ENCODE peak calls at places on chromosome 10, in eight cellular contexts. Y is H9; K is iPS DF 6.9; V is CD8-positive, alpha-beta memory T cell; R is IMR-90; F is heart right ventricle; H is HCT116; T is NT2/D1. C is an unnamed sample. For H3K9me3, the result is how much of the 10 kb centered on the place peaks cover.

GRCh38 chr10:4062072-4062471 is 277.1 kb upstream of the KLF6 start:
- DNase-seq in V (no peak), H (no peak), Y (no peak), F (no peak), T (no peak), R (no peak), K (no peak), C (no peak)

GRCh38 chr10:105650311-105650710 is 1009.2 kb downstream of the SORCS3 start:
- DNase-seq in R (no peak), H (no peak), V (no peak), Y (no peak), K (no peak), T (no peak), F (no peak), C (no peak)

GRCh38 chr10:132248455-132249231 is 59.1 kb downstream of the STK32C start:
- DNase-seq in F (peak), Y (peak), H (peak), V (peak), K (peak), R (no peak), T (no peak), C (peak)

GRCh38 chr10:51699145-51699474 is 285 bp downstream of the CSTF2T start:
- DNase-seq in R (no peak), Y (no peak), V (no peak), H (no peak), K (no peak), T (no peak), F (no peak), C (no peak)

GRCh38 chr10:49332768-49333167 is 33.8 kb downstream of the C10orf71 start:
- DNase-seq in K (no peak), T (no peak), F (no peak), R (no peak), Y (no peak), H (no peak), V (no peak), C (no peak)

GRCh38 chr10:23363788-23364135 is 19.2 kb upstream of the C10orf67 start:
- DNase-seq in R (no peak), Y (no peak), K (no peak), H (no peak), F (no peak), T (no peak), V (no peak), C (no peak)

GRCh38 chr10:28910960-28911359 is 233.6 kb downstream of the BAMBI start:
- DNase-seq in K (no peak), R (peak), H (no peak), F (no peak), T (no peak), V (no peak), Y (no peak), C (no peak)

GRCh38 chr10:119309423-119309770 is 102.0 kb downstream of the GRK5 start:
- DNase-seq in H (no peak), F (no peak), T (no peak), V (no peak), Y (no peak), K (no peak), R (no peak), C (no peak)

GRCh38 chr10:46216003-46216634 is 70.7 kb upstream of the ANTXRL start:
- DNase-seq in R (no peak), K (no peak), F (no peak), T (no peak), V (no peak), Y (no peak), H (no peak), C (no peak)

GRCh38 chr10:99711129-99711719 is 20.7 kb downstream of the COX15 start:
- DNase-seq in F (no peak), Y (no peak), K (peak), H (peak), V (peak), T (peak), R (peak), C (peak)

GRCh38 chr10:649798-650690 is 39.4 kb downstream of the DIP2C start:
- DNase-seq in Y (peak), R (peak), T (no peak), V (no peak), K (no peak), F (no peak), H (no peak), C (no peak)

GRCh38 chr10:132075909-132076577 is 10.3 kb downstream of the JAKMIP3 start:
- DNase-seq in H (no peak), T (no peak), R (no peak), F (no peak), K (no peak), V (no peak), Y (no peak), C (no peak)

GRCh38 chr10:84138478-84139125 is 707 bp upstream of the GHITM start:
- DNase-seq in T (no peak), V (no peak), Y (no peak), F (peak), K (no peak), H (no peak), R (peak), C (no peak)

GRCh38 chr10:26970667-26971066 is 109.9 kb upstream of the ABI1 start:
- DNase-seq in R (no peak), K (no peak), Y (no peak), H (no peak), F (no peak), T (no peak), V (no peak), C (no peak)

GRCh38 chr10:32171213-32171612 is 115.0 kb upstream of the KIF5B start:
- DNase-seq in V (no peak), H (no peak), F (no peak), K (no peak), Y (no peak), R (no peak), T (no peak), C (no peak)

GRCh38 chr10:84540022-84540616 is 211.7 kb downstream of the CCSER2 start:
- DNase-seq in R (peak), V (no peak), T (no peak), K (no peak), Y (no peak), H (no peak), F (no peak), C (no peak)

GRCh38 chr10:51171946-51172345 is 97.7 kb downstream of the PRKG1 start:
- DNase-seq in T (no peak), Y (no peak), V (no peak), K (no peak), F (no peak), R (peak), H (no peak), C (no peak)

GRCh38 chr10:5291501-5292195 is 73.1 kb upstream of the UCN3 start:
- DNase-seq in Y (no peak), R (peak), H (peak), V (peak), T (no peak), K (no peak), F (peak), C (peak)

GRCh38 chr10:72727128-72727527 is 35.2 kb downstream of the MCU start:
- DNase-seq in V (no peak), F (no peak), H (no peak), Y (no peak), R (no peak), K (no peak), T (no peak), C (peak)

GRCh38 chr10:14386202-14386593 is 55.5 kb upstream of the FRMD4A start:
- DNase-seq in R (peak), Y (no peak), V (no peak), F (no peak), H (no peak), K (no peak), T (no peak), C (no peak)

GRCh38 chr10:34313353-34313752 is 501.7 kb downstream of the PARD3 start:
- DNase-seq in Y (no peak), V (no peak), R (peak), F (no peak), T (no peak), H (no peak), K (no peak), C (no peak)

GRCh38 chr10:35347088-35347487 is 10.8 kb downstream of the CCNY start:
- DNase-seq in H (no peak), T (no peak), R (no peak), F (no peak), V (no peak), K (no peak), Y (no peak), C (no peak)

GRCh38 chr10:52313350-52314006 is 603 bp upstream of the DKK1 start:
- DNase-seq in H (peak), V (no peak), R (peak), F (no peak), T (no peak), K (no peak), Y (peak), C (no peak)

GRCh38 chr10:33066558-33067236 is 108.7 kb upstream of the ITGB1 start:
- DNase-seq in R (peak), V (no peak), H (no peak), K (no peak), F (no peak), T (no peak), Y (no peak), C (no peak)

GRCh38 chr10:131758062-131758941 is 142.5 kb upstream of the PPP2R2D start:
- DNase-seq in T (no peak), K (no peak), F (no peak), Y (no peak), H (no peak), V (no peak), R (no peak), C (no peak)

GRCh38 chr10:83222300-83222699 is 917.0 kb upstream of the GHITM start:
- DNase-seq in Y (no peak), K (no peak), H (no peak), V (no peak), R (no peak), T (no peak), F (no peak), C (no peak)

GRCh38 chr10:70192325-70192966 is 22.1 kb upstream of the SAR1A start:
- DNase-seq in V (no peak), R (peak), Y (no peak), H (no peak), K (no peak), F (no peak), T (no peak), C (no peak)

GRCh38 chr10:75072727-75073126 is 38.7 kb upstream of the SAMD8 start:
- DNase-seq in F (no peak), H (no peak), V (no peak), R (no peak), T (no peak), K (no peak), Y (no peak), C (no peak)

GRCh38 chr10:62924344-62924748 is 108.2 kb upstream of the EGR2 start:
- DNase-seq in H (peak), R (no peak), Y (peak), F (no peak), V (no peak), T (no peak), K (peak), C (no peak)

GRCh38 chr10:124744688-124745055 is 494 bp upstream of the FAM53B start:
- DNase-seq in H (peak), Y (no peak), V (no peak), F (no peak), T (no peak), R (peak), K (no peak), C (peak)

GRCh38 chr10:99983280-99983988 is 26.3 kb downstream of the DNMBP start:
- DNase-seq in T (no peak), V (no peak), Y (no peak), H (no peak), K (no peak), R (peak), F (peak), C (no peak)

GRCh38 chr10:102799691-102800435 is 37.4 kb downstream of the CYP17A1 start:
- DNase-seq in Y (no peak), F (no peak), T (no peak), K (no peak), H (no peak), R (no peak), V (no peak), C (no peak)

GRCh38 chr10:30596037-30596436 is 33.5 kb downstream of the LYZL2 start:
- DNase-seq in T (no peak), R (no peak), Y (no peak), K (no peak), F (no peak), H (no peak), V (no peak), C (no peak)

GRCh38 chr10:97270523-97271154 is 21.8 kb downstream of the ARHGAP19 start:
- DNase-seq in Y (no peak), F (no peak), K (no peak), V (no peak), R (peak), H (no peak), T (no peak), C (no peak)

GRCh38 chr10:68001000-68001399 is 74.1 kb downstream of the HERC4 start:
- DNase-seq in H (no peak), R (no peak), Y (no peak), F (no peak), V (no peak), K (no peak), T (no peak), C (no peak)

GRCh38 chr10:125056161-125057132 is 103.9 kb downstream of the CTBP2 start:
- DNase-seq in H (no peak), K (no peak), Y (no peak), R (no peak), F (no peak), T (no peak), V (no peak), C (no peak)

GRCh38 chr10:4006848-4007247 is 221.8 kb upstream of the KLF6 start:
- DNase-seq in V (no peak), R (peak), T (no peak), K (no peak), F (no peak), Y (no peak), H (no peak), C (no peak)

GRCh38 chr10:125172694-125173093 is 12.3 kb upstream of the CTBP2 start:
- DNase-seq in Y (no peak), K (no peak), R (no peak), T (no peak), V (no peak), H (no peak), F (no peak), C (no peak)

GRCh38 chr10:130666215-130666614 is 530.0 kb downstream of the GLRX3 start:
- DNase-seq in H (no peak), Y (no peak), V (no peak), K (no peak), R (no peak), T (no peak), F (no peak), C (no peak)
- H3K9me3 ChIP-seq in H (under half), Y (under half), V (under half), K (under half), R (under half), T (under half), F (under half), C (under half)

GRCh38 chr10:21826725-21827124 is 176.8 kb downstream of the DNAJC1 start:
- DNase-seq in R (no peak), Y (no peak), F (no peak), K (no peak), T (no peak), H (no peak), V (no peak), C (no peak)
- H3K9me3 ChIP-seq in R (under half), Y (under half), F (half or more), K (under half), T (under half), H (under half), V (under half), C (under half)

DNA sequence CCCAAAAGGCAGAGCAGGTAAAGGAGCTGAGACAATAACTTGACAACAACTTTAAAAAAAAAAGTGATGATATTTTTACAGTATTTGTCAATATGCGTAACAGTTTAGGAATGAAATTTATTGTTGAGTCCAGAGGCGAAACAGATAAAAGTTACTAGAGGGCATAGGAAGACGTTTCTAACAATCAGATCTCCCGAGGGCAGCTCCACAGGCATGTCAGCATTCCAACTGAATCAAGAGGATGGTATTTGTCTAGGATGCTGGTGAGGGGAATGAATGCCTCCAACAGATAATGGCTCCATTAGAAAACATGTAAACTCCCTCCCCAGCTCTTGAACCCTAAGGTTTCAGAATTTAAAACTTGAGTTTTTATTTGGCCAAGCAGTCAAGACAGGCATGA is 733.9 kb upstream of the SORCS1 start:
- DNase-seq in H (no peak), T (no peak), F (no peak), Y (no peak), K (no peak), R (no peak), V (no peak), C (no peak)
- H3K9me3 ChIP-seq in H (under half), T (under half), F (under half), Y (under half), K (under half), R (under half), V (under half), C (under half)

GRCh38 chr10:129583831-129584230 is 116.8 kb downstream of the MGMT start:
- DNase-seq in Y (no peak), H (no peak), R (no peak), K (no peak), T (no peak), V (no peak), F (no peak), C (no peak)
- H3K9me3 ChIP-seq in Y (under half), H (under half), R (under half), K (under half), T (under half), V (under half), F (under half), C (under half)

GRCh38 chr10:129769381-129770116 is 194.5 kb downstream of the EBF3 start:
- DNase-seq in V (no peak), H (no peak), T (no peak), Y (peak), K (no peak), F (no peak), R (no peak), C (no peak)
- H3K9me3 ChIP-seq in V (under half), H (under half), T (under half), Y (under half), K (under half), F (under half), R (under half), C (under half)

DNA sequence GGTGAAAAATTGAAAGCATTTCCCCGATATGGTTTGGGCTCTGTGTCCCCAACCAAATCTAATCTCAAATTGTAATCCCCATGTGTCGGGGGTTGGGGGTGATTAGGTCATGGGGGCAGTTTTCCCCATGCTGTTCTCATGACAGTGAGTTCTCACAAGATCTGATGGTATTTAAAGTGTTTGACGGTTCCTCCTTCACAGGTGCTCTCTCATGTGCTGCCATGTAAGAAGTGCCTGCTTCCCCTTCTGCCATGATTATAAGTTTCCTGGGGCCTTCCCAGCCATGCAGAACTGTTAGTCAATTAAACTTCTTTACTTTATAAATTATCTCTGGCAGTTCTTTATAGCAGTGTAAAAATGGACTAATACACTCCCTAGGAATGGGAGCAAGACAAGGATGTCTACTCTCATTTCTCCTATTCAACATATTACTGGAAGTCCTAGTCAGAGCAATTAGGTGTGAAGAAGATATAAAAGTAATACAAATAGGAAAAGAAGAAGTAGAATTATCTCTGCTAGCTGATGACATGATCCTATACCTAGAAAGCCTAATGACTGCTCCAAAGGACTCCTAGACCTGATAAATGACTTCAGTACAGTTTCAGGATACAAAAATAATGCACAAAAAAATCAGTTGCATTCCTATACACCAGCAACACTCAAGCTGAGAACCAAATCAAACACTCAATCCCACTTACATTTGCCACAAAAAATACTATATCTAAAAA is 260.6 kb downstream of the RNLS start:
- DNase-seq in R (no peak), V (no peak), K (no peak), T (no peak), F (no peak), H (no peak), Y (no peak), C (no peak)
- H3K9me3 ChIP-seq in R (under half), V (under half), K (under half), T (under half), F (under half), H (under half), Y (under half), C (under half)

GRCh38 chr10:129725011-129725410 is 239.1 kb downstream of the EBF3 start:
- DNase-seq in H (no peak), R (no peak), F (no peak), V (no peak), K (no peak), Y (no peak), T (no peak), C (no peak)

GRCh38 chr10:129727071-129727470 is 237.0 kb downstream of the EBF3 start:
- DNase-seq in Y (no peak), H (no peak), R (no peak), F (no peak), T (no peak), V (no peak), K (no peak), C (no peak)

GRCh38 chr10:129725482-129725881 is 238.6 kb downstream of the EBF3 start:
- DNase-seq in H (no peak), V (no peak), Y (no peak), T (no peak), K (no peak), F (no peak), R (no peak), C (no peak)

GRCh38 chr10:129727495-129727894 is 236.6 kb downstream of the EBF3 start:
- DNase-seq in V (no peak), F (no peak), Y (no peak), R (no peak), H (no peak), K (no peak), T (no peak), C (no peak)

DNA sequence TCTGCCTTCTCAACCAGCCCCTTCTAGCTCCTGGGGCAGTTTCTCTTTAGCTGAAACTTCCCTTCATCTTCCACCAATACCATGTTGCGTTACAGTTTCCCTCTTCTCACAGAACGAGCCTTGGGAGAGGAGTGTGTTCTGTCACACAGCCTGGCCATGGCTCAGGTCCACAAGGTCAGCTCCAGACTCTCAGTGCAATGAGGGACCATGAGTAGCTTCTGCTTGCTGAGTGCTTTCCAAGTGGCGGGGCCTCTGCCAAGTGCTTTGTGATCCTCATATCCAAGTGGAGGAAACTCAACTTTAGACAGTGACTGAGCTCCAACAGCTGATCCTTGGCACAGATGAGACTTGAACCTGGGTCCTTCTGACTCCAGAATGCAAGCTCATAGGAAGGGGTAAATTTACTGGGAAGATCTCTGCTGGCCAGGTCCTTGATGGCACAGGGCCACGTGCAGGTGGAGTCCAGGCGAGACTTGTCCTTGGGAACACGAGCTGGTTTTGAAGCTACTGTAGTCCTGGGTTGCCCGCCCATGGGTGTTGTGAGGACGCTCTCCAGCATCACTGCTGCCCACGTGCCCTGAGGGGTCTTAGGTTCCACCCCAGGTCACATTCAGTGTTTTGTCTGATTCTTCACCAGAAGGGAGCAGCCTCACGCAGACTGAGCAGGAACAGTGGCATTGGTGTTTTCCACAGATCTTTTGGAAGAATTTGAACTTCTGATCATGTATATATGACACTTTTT is 238.0 kb downstream of the EBF3 start:
- DNase-seq in V (no peak), H (no peak), T (no peak), F (no peak), K (no peak), R (no peak), Y (no peak), C (no peak)
- H3K9me3 ChIP-seq in V (under half), H (under half), T (under half), F (under half), K (under half), R (under half), Y (under half), C (under half)

DNA sequence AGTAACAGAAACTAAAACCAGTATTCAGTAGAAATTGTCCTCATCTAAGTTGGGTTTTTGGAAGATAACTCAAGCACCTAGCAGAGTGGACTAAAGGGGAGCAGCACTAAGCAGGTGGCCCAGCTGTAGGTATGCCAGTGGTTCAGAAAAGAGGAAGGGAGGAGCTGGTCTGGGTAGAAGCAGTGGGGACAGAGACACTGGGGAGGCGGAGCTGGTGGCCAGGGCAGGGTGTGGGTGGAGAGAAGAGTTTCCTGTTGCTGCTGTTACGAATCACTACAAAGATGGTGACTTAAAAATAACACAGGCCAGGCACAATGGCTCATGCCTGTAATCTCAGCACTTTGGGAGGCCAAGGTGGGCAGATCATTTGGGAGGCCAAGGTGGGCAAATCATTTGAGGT is 136.2 kb downstream of the WDR11 start:
- DNase-seq in Y (peak), K (no peak), H (no peak), V (no peak), T (no peak), R (no peak), F (no peak), C (no peak)
- H3K9me3 ChIP-seq in Y (under half), K (under half), H (under half), V (under half), T (under half), R (under half), F (under half), C (under half)